ENCODE peak calls at places on chromosome 15, in nine cellular contexts. M is activated naive CD4-positive, alpha-beta T cell treated with anti-CD3 and anti-CD28 coated beads for 36 hours; Q is pancreas; L is HCEC 1CT; S is stimulated activated CD8-positive, alpha-beta memory T cell treated with anti-CD3 and anti-CD28 coated beads, Interleukin-7, amount 100 ng/mL, for 24 hours; E is effector memory CD8-positive, alpha-beta T cell; R is T follicular helper cell; K is stimulated activated effector memory CD8-positive, alpha-beta T cell treated with anti-CD3 and anti-CD28 coated beads, Interleukin-12 subunit alpha, Interleukin-12 subunit beta, amount 100 ng/mL, for 72 hours; V is COLO829. I is an unnamed sample.

GRCh38 chr15:62447742-62448141 is 282.7 kb upstream of the C2CD4B start:
- DNase-seq in M (no peak), Q (no peak), L (no peak), S (no peak), E (no peak), R (no peak), K (no peak), V (no peak), I (no peak)

GRCh38 chr15:92896543-92896942 is 3.6 kb upstream of the CHD2 start:
- DNase-seq in M (no peak), Q (no peak), L (no peak), S (no peak), E (no peak), R (no peak), K (no peak), V (no peak), I (no peak)

GRCh38 chr15:80778964-80779657 is at the start of gene CEMIP:
- DNase-seq in M (peak), Q (peak), L (peak), S (peak), E (peak), R (no peak), K (peak), V (peak), I (no peak)

GRCh38 chr15:41990691-41991090 is 18.3 kb upstream of the EHD4 start:
- DNase-seq in M (no peak), Q (no peak), L (no peak), S (no peak), E (no peak), R (no peak), K (no peak), V (no peak), I (no peak)

GRCh38 chr15:101194246-101195138 is 57.4 kb downstream of the CHSY1 start:
- DNase-seq in M (no peak), Q (no peak), L (no peak), S (no peak), E (no peak), R (no peak), K (no peak), V (no peak), I (no peak)

GRCh38 chr15:35101335-35101734 is 16.2 kb upstream of the NANOGP8 start:
- DNase-seq in M (no peak), Q (no peak), L (no peak), S (no peak), E (no peak), R (no peak), K (no peak), V (no peak), I (no peak)

GRCh38 chr15:33975023-33975565 is 6.8 kb downstream of the CHRM5 start:
- DNase-seq in M (no peak), Q (no peak), L (no peak), S (no peak), E (no peak), R (no peak), K (no peak), V (no peak), I (no peak)

GRCh38 chr15:58475573-58476524 is 44.1 kb downstream of the LIPC start:
- DNase-seq in M (no peak), Q (no peak), L (peak), S (no peak), E (no peak), R (no peak), K (no peak), V (no peak), I (no peak)

GRCh38 chr15:61172325-61172724 is 56.8 kb downstream of the RORA start:
- DNase-seq in M (no peak), Q (no peak), L (no peak), S (no peak), E (no peak), R (no peak), K (no peak), V (no peak), I (no peak)

GRCh38 chr15:58212909-58213526 is 74.8 kb downstream of the AQP9 start:
- DNase-seq in M (no peak), Q (no peak), L (peak), S (no peak), E (no peak), R (no peak), K (no peak), V (peak), I (no peak)

GRCh38 chr15:91793771-91794170 is 59.7 kb upstream of the SLCO3A1 start:
- DNase-seq in M (no peak), Q (no peak), L (no peak), S (no peak), E (no peak), R (no peak), K (no peak), V (no peak), I (no peak)

GRCh38 chr15:35958021-35958420 is 412.1 kb upstream of the DPH6 start:
- DNase-seq in M (no peak), Q (no peak), L (peak), S (no peak), E (no peak), R (no peak), K (no peak), V (no peak), I (no peak)

GRCh38 chr15:68492855-68493254 is 60.9 kb upstream of the ITGA11 start:
- DNase-seq in M (no peak), Q (no peak), L (no peak), S (no peak), E (no peak), R (no peak), K (no peak), V (no peak), I (no peak)

GRCh38 chr15:73950479-73951043 is 24.3 kb downstream of the LOXL1 start:
- DNase-seq in M (no peak), Q (no peak), L (no peak), S (no peak), E (no peak), R (no peak), K (no peak), V (no peak), I (no peak)

GRCh38 chr15:31758126-31758525 is 272.2 kb upstream of the CHRNA7 start:
- DNase-seq in M (no peak), Q (peak), L (peak), S (no peak), E (no peak), R (no peak), K (no peak), V (no peak), I (no peak)

GRCh38 chr15:62879770-62880169 is 162.8 kb upstream of the TPM1 start:
- DNase-seq in M (no peak), Q (no peak), L (no peak), S (no peak), E (no peak), R (no peak), K (no peak), V (no peak), I (no peak)

GRCh38 chr15:75456710-75457109 is 5.2 kb upstream of the SIN3A start:
- DNase-seq in M (peak), Q (no peak), L (no peak), S (no peak), E (no peak), R (no peak), K (no peak), V (no peak), I (no peak)

GRCh38 chr15:89127054-89127702 is 38.9 kb downstream of the ABHD2 start:
- DNase-seq in M (peak), Q (no peak), L (peak), S (no peak), E (no peak), R (no peak), K (no peak), V (no peak), I (no peak)

GRCh38 chr15:79593119-79593869 is 161.2 kb downstream of the MINAR1 start:
- DNase-seq in M (no peak), Q (no peak), L (peak), S (no peak), E (no peak), R (no peak), K (no peak), V (peak), I (no peak)

GRCh38 chr15:22786868-22787698 is 639 bp downstream of the NIPA1 start:
- DNase-seq in M (peak), Q (peak), L (peak), S (no peak), E (no peak), R (no peak), K (no peak), V (no peak), I (no peak)

GRCh38 chr15:58454950-58455401 is 23.2 kb downstream of the LIPC start:
- DNase-seq in M (no peak), Q (no peak), L (no peak), S (no peak), E (no peak), R (no peak), K (no peak), V (no peak), I (no peak)

GRCh38 chr15:67024322-67024997 is 40.9 kb upstream of the SMAD3 start:
- DNase-seq in M (peak), Q (no peak), L (peak), S (no peak), E (no peak), R (no peak), K (no peak), V (peak), I (no peak)

GRCh38 chr15:69093127-69093526 is 67.3 kb upstream of the GLCE start:
- DNase-seq in M (no peak), Q (no peak), L (no peak), S (no peak), E (no peak), R (no peak), K (no peak), V (no peak), I (no peak)

GRCh38 chr15:70343961-70344360 is 246.2 kb upstream of the TLE3 start:
- DNase-seq in M (no peak), Q (no peak), L (no peak), S (no peak), E (no peak), R (no peak), K (no peak), V (no peak), I (no peak)

GRCh38 chr15:71115567-71116351 is 488 bp downstream of the THSD4 start:
- DNase-seq in M (peak), Q (peak), L (peak), S (no peak), E (no peak), R (no peak), K (peak), V (no peak), I (no peak)

GRCh38 chr15:62549345-62549970 is 384.4 kb upstream of the C2CD4B start:
- DNase-seq in M (peak), Q (no peak), L (peak), S (no peak), E (no peak), R (no peak), K (no peak), V (peak), I (no peak)

GRCh38 chr15:41801850-41802455 is 25.9 kb upstream of the JMJD7 start:
- DNase-seq in M (no peak), Q (no peak), L (peak), S (no peak), E (no peak), R (no peak), K (no peak), V (no peak), I (no peak)

GRCh38 chr15:78264304-78265136 is at the start of gene DNAJA4:
- DNase-seq in M (peak), Q (peak), L (no peak), S (peak), E (peak), R (peak), K (peak), V (no peak), I (peak)

GRCh38 chr15:76376029-76376428 is 39.5 kb downstream of the ISL2 start:
- DNase-seq in M (no peak), Q (no peak), L (no peak), S (no peak), E (no peak), R (no peak), K (no peak), V (no peak), I (no peak)

GRCh38 chr15:29859981-29860745 is 37.9 kb upstream of the TJP1 start:
- DNase-seq in M (no peak), Q (no peak), L (peak), S (no peak), E (no peak), R (no peak), K (no peak), V (no peak), I (no peak)

GRCh38 chr15:79179108-79179561 is 88.6 kb upstream of the RASGRF1 start:
- DNase-seq in M (no peak), Q (no peak), L (peak), S (no peak), E (no peak), R (no peak), K (no peak), V (no peak), I (no peak)

GRCh38 chr15:69359724-69360123 is 54.4 kb upstream of the KIF23 start:
- DNase-seq in M (no peak), Q (no peak), L (peak), S (no peak), E (no peak), R (no peak), K (no peak), V (no peak), I (no peak)

GRCh38 chr15:68418611-68419161 is 13.3 kb downstream of the ITGA11 start:
- DNase-seq in M (no peak), Q (no peak), L (no peak), S (no peak), E (no peak), R (no peak), K (no peak), V (no peak), I (no peak)